ENCODE peak calls at places on chromosomes 6 and 20, in nine cellular contexts. R is Peyer's patch, K is breast epithelium, M is stomach, D is transverse colon, A is testis, X is ovary, F is suprapubic skin, C is adrenal gland. S is an unnamed sample.

GRCh38 chr6:113447088-113447831 is 409.9 kb upstream of the MARCKS start:
- DNase-seq in R (no peak), K (no peak), M (no peak), D (no peak), A (no peak), X (no peak), F (no peak), C (peak; percentile 22), S (no peak)

GRCh38 chr6:53825514-53826321 is 30.9 kb downstream of the LRRC1 start:
- DNase-seq in R (no peak), K (no peak), M (no peak), D (no peak), A (no peak), X (no peak), F (no peak), C (no peak), S (no peak)

GRCh38 chr6:34475167-34476047 is 9.5 kb downstream of the PACSIN1 start:
- DNase-seq in R (no peak), K (no peak), M (no peak), D (no peak), A (no peak), X (no peak), F (no peak), C (no peak), S (no peak)

GRCh38 chr6:111812080-111813038 is 60.9 kb downstream of the FYN start:
- DNase-seq in R (no peak), K (no peak), M (no peak), D (no peak), A (no peak), X (no peak), F (no peak), C (no peak), S (no peak)

GRCh38 chr20:14134004-14134403 is 138.7 kb downstream of the MACROD2 start:
- DNase-seq in R (no peak), K (no peak), M (no peak), D (no peak), A (no peak), X (no peak), F (no peak), C (no peak), S (no peak)

GRCh38 chr6:64334646-64335045 is 699.0 kb downstream of the PHF3 start:
- DNase-seq in R (no peak), K (no peak), M (no peak), D (no peak), A (no peak), X (no peak), F (no peak), C (no peak), S (no peak)

GRCh38 chr6:141607956-141608355 is 524.8 kb upstream of the GJE1 start:
- DNase-seq in R (no peak), K (no peak), M (no peak), D (no peak), A (no peak), X (no peak), F (no peak), C (no peak), S (no peak)

GRCh38 chr6:27752038-27752885 is 159.9 kb downstream of the OR2B2 start:
- DNase-seq in R (peak; percentile 65), K (no peak), M (peak; percentile 58), D (peak; percentile 50), A (peak; percentile 70), X (peak; percentile 55), F (peak; percentile 80), C (peak; percentile 41), S (peak; percentile 48)

GRCh38 chr6:42693725-42694323 is 28.6 kb downstream of the PRPH2 start:
- DNase-seq in R (no peak), K (no peak), M (no peak), D (no peak), A (no peak), X (no peak), F (no peak), C (no peak), S (no peak)

GRCh38 chr20:38804682-38805501 is 605 bp upstream of the PPP1R16B start:
- DNase-seq in R (peak; percentile 55), K (no peak), M (peak; percentile 43), D (peak; percentile 72), A (no peak), X (no peak), F (no peak), C (peak; percentile 22), S (peak; percentile 70)

GRCh38 chr20:38804243-38804642 is 1.3 kb upstream of the PPP1R16B start:
- DNase-seq in R (no peak), K (no peak), M (no peak), D (no peak), A (no peak), X (no peak), F (no peak), C (no peak), S (no peak)

GRCh38 chr20:38805502-38805957 is at the start of gene PPP1R16B:
- DNase-seq in R (peak; percentile 70), K (no peak), M (peak; percentile 50), D (peak; percentile 70), A (peak; percentile 32), X (no peak), F (no peak), C (no peak), S (peak; percentile 85)

GRCh38 chr20:38805958-38806854 is 709 bp downstream of the PPP1R16B start:
- DNase-seq in R (no peak), K (no peak), M (no peak), D (peak; percentile 38), A (no peak), X (no peak), F (no peak), C (no peak), S (peak; percentile 33)

GRCh38 chr20:38806855-38807655 is 1.6 kb downstream of the PPP1R16B start:
- DNase-seq in R (no peak), K (no peak), M (no peak), D (peak; percentile 36), A (no peak), X (no peak), F (no peak), C (no peak), S (no peak)
- H3K4me3 ChIP-seq in R (peak overlapping the region; percentile 68), K (peak overlapping the region; percentile 63), M (peak overlapping the region; percentile 56), D (peak overlapping the region; percentile 39), A (peak overlapping the region; percentile 42), X (peak overlapping the region; percentile 43), F (peak overlapping the region; percentile 51), C (no peak overlapping the region), S (peak overlapping the region; percentile 73)

DNA sequence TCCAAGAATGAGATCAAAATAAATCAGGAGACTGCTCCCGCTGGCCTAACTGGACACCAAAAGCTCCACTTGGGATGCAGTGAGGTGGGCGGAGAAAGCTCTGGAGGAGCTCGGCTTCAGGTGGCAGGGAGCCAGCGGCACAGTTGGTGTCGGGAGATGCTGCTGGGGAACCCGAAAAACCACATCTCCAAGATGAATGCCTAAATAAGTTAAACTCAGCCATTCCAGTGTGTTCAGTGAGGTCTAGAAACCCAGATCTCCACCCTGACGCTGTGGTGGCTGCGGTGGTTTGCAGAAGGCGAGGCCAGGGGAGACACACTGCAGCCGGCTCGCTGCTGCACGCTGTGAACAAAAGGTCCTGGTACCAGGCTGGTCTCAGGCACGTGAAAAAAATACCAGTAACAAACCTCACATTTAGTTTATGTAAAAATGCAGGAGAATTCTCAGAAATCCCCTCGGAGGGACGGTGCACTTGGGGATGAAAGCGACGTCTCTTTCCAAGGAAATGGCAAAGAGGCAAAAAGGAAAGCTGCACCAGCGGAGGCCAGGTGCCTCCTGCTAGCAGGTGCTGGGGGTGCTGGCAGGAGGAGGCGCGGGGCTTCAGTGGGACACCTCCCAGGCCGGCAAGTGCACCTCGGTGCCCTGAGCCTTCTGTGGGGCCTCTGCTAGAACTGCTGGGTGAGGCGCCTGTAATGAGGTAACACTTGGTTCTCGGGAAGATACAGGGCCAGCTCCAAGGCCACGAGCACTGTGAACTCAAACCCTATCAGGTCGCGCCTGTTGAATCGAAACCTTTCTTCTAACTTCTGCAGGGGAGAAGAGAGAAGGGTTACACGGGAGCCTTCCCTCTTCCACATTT is 3.6 kb downstream of the RPS21 start:
- DNase-seq in R (no peak), K (no peak), M (no peak), D (no peak), A (no peak), X (no peak), F (no peak), C (no peak), S (no peak)
- TF ChIP-seq POLR2A in R (no peak), K (no peak), M (no peak), D (no peak), A (no peak), X (no peak), F (no peak), C (no peak), S (no peak)

GRCh38 chr20:22408521-22409402 is 175.6 kb downstream of the FOXA2 start:
- DNase-seq in R (no peak), K (no peak), M (no peak), D (no peak), A (no peak), X (no peak), F (no peak), C (no peak), S (no peak)

GRCh38 chr20:22414354-22414753 is 170.0 kb downstream of the FOXA2 start:
- DNase-seq in R (no peak), K (no peak), M (no peak), D (no peak), A (no peak), X (no peak), F (no peak), C (no peak), S (no peak)

GRCh38 chr20:22412977-22413868 is 171.1 kb downstream of the FOXA2 start:
- DNase-seq in R (no peak), K (no peak), M (no peak), D (no peak), A (no peak), X (no peak), F (no peak), C (no peak), S (no peak)

GRCh38 chr20:22410556-22411130 is 173.7 kb downstream of the FOXA2 start:
- DNase-seq in R (no peak), K (no peak), M (no peak), D (no peak), A (no peak), X (no peak), F (no peak), C (no peak), S (no peak)

GRCh38 chr20:22411568-22412450 is 172.6 kb downstream of the FOXA2 start:
- DNase-seq in R (no peak), K (no peak), M (peak; percentile 51), D (no peak), A (peak; percentile 78), X (no peak), F (no peak), C (peak; percentile 28), S (peak; percentile 48)
- H3K27me3 ChIP-seq in R (no peaks in the 10 kb centered on the region), K (peaks cover 4% of the 10 kb centered on the region), M (no peaks in the 10 kb centered on the region), D (no peaks in the 10 kb centered on the region), A (no peaks in the 10 kb centered on the region), X (no peaks in the 10 kb centered on the region), F (peaks cover 9% of the 10 kb centered on the region), C (no peaks in the 10 kb centered on the region), S (no peaks in the 10 kb centered on the region)

DNA sequence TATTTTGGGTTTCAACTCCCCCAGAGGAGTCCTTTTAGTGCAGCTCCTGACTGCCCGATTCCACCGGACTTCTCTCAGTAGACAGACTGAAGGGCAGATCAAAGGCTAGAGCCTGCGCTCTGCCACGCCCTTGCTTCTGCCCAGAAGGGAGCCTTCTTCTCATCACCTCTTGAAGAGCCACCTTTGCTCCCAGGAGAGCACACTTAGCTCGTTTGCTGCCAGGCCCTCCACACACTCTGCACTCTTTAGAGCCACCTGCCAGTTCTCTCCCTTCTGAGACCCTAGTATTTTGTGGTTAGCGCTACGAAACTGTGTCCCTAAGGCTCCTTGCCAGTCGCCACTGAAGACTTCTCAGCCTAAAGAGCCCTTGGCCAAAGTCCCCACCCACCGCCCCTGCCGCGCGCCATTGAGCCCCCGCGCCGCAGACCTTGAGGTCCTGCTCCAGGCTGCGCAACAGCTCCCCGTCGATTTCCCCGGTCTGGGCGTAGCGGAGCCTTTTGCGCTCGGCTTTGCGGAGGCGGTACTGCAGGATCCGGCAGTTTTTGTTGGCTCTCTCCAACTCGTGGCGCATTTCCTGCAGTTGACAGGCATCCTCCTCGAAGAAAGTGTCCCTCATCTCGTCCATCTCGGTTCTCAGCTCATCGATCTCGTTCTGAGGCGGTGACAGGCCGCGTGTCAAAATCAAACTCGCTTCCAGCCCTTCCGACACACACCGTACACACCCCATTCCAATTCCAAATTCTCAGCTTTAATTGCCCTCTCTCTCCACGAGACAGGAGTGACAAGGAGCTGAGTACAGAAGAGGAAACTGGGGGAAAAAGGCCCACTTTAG is 4.5 kb downstream of the MTCL3 start:
- DNase-seq in R (peak; percentile 51), K (no peak), M (no peak), D (peak; percentile 12), A (peak; percentile 58), X (peak; percentile 55), F (no peak), C (peak; percentile 62), S (peak; percentile 31)
- H3K4me3 ChIP-seq in R (peak overlapping the region; percentile 73), K (peak overlapping the region; percentile 62), M (peak overlapping the region; percentile 67), D (peak overlapping the region; percentile 54), A (peak overlapping the region; percentile 57), X (peak overlapping the region; percentile 60), F (peak overlapping the region; percentile 67), C (no peak overlapping the region), S (peak overlapping the region; percentile 65)